ENCODE peak calls at places on chromosome 14, in six cellular contexts. C, U, W, S, M and P are unnamed samples.
A peak's percentile ranks its signal among the peaks of the same experiment; 100 is the strongest.

GRCh38 chr14:74551903-74552371 is 58.4 kb downstream of the ISCA2 start:
- DNase-seq in C (no peak), U (no peak), W (no peak), S (no peak), M (no peak), P (no peak)

GRCh38 chr14:65620195-65620594 is 207.7 kb downstream of the FUT8 start:
- DNase-seq in C (no peak), U (no peak), W (no peak), S (no peak), M (no peak), P (no peak)

GRCh38 chr14:77067632-77068514 is 30.2 kb upstream of the CIPC start:
- DNase-seq in C (peak; percentile 42), U (peak; percentile 62), W (no peak), S (peak; percentile 84), M (peak; percentile 47), P (peak; percentile 86)

GRCh38 chr14:23054000-23054811 is 3.1 kb downstream of the CDH24 start:
- DNase-seq in C (no peak), U (no peak), W (no peak), S (peak; percentile 65), M (peak; percentile 48), P (no peak)

GRCh38 chr14:49405291-49405690 is 180.9 kb downstream of the RPS29 start:
- DNase-seq in C (no peak), U (no peak), W (no peak), S (no peak), M (no peak), P (no peak)

GRCh38 chr14:71799831-71800230 is 132.4 kb upstream of the RGS6 start:
- DNase-seq in C (no peak), U (no peak), W (no peak), S (no peak), M (no peak), P (no peak)

GRCh38 chr14:100295376-100296105 is 10.7 kb downstream of the SLC25A29 start:
- DNase-seq in C (no peak), U (no peak), W (no peak), S (no peak), M (no peak), P (no peak)

GRCh38 chr14:52220924-52221802 is 46.3 kb upstream of the PTGDR start:
- DNase-seq in C (no peak), U (no peak), W (no peak), S (no peak), M (no peak), P (no peak)

GRCh38 chr14:92969470-92970232 is 46.7 kb downstream of the CHGA start:
- DNase-seq in C (no peak), U (no peak), W (no peak), S (no peak), M (no peak), P (peak; percentile 37)

GRCh38 chr14:38770245-38770644 is 332.8 kb downstream of the SEC23A start:
- DNase-seq in C (no peak), U (no peak), W (no peak), S (no peak), M (no peak), P (no peak)

GRCh38 chr14:57865450-57866198 is at the start of gene SLC35F4:
- DNase-seq in C (no peak), U (peak; percentile 64), W (no peak), S (peak; percentile 22), M (peak; percentile 17), P (no peak)

GRCh38 chr14:90274808-90275454 is 18.6 kb downstream of the PSMC1 start:
- DNase-seq in C (no peak), U (no peak), W (no peak), S (no peak), M (no peak), P (no peak)

GRCh38 chr14:76352639-76353281 is 23.2 kb upstream of the ESRRB start:
- DNase-seq in C (no peak), U (peak; percentile 36), W (peak; percentile 43), S (peak; percentile 90), M (peak; percentile 10), P (no peak)

DNA sequence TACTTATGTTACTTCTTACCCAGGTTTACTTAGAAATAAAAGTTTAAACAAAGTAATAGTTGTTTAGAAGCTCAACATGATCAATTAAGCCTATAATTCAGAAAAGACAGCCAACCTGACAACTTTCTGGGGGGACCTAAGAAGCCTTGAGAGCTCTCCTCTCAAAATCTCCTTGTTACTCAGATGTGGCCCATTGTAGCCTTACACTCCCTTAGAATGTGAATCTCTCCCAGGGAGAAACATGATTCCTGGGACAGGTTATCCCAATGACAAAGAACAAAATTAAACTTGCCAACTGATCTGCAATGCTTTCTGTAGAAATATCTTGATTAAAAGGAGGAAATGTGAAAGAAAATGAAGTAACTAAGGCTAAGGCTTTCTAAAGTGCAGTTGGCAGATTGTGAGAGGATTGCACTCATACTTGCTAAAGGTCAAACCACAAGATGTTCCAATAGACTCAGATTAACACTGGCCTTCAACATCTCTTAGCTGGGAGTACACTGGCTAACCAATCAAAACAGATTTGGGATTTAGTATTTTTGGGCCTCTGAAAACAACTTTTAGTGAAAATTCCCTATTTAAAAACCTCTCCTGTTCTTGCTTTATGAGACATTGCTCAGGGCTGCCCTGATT is 72.3 kb upstream of the TMX1 start:
- DNase-seq in C (no peak), U (no peak), W (no peak), S (no peak), M (no peak), P (no peak)
- TF ChIP-seq JUND in C (no peak), U (no peak), W (no peak), S (no peak), M (no peak), P (no peak)

DNA sequence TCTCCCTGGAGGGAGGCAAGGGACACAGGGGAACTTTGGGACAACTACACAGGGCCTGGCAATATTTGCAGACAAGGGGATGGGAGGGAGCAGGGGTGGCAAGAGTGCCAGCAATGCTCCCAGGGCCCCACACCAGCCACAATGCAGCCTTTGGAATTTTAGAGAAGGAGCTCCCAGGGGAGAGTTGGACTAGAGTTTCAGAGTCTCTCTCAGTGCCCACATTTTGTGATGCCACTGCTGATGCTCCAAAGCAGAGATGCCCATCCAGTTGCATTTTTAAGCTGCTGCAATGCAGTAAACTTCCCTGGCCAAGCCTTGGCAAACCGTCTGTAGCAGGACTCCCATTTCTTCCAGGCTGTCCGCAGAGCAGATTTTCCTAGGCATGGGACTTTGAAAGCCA is 98.9 kb downstream of the ZFP36L1 start:
- DNase-seq in C (no peak), U (no peak), W (no peak), S (no peak), M (no peak), P (no peak)
- TF ChIP-seq JUND in C (no peak), U (no peak), W (no peak), S (no peak), M (no peak), P (no peak)

DNA sequence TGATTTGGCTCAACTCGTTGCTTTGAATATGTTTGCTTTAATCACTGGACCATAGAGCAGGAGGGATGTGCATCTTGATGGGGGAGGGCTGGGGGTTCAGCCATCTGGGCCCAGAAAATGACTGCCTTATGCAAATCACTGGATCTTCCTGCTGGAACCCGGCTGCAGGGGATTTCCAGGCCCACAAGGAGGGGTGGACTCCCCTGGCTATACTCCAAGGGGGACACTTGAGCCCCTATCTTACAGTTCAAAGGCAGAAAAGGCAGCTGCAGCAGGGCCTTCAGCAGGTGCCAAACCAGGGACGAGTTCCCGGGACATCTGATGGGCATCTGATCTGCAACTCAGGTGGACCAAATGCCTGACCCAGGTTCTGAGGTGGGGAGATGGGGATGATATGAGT is 122.5 kb downstream of the DICER1 start:
- DNase-seq in C (no peak), U (no peak), W (no peak), S (no peak), M (no peak), P (no peak)
- TF ChIP-seq JUND in C (no peak), U (no peak), W (no peak), S (no peak), M (no peak), P (no peak)

GRCh38 chr14:103031956-103032355 is 25.4 kb downstream of the CDC42BPB start:
- DNase-seq in C (no peak), U (no peak), W (no peak), S (peak; percentile 64), M (no peak), P (no peak)
- TF ChIP-seq JUND in C (no peak), U (no peak), W (no peak), S (no peak), M (no peak), P (no peak)

GRCh38 chr14:89137514-89138163 is 279.4 kb downstream of the FOXN3 start:
- DNase-seq in C (peak; percentile 70), U (no peak), W (peak; percentile 45), S (peak; percentile 29), M (no peak), P (peak; percentile 60)
- TF ChIP-seq JUND in C (peak; percentile 83), U (no peak), W (no peak), S (peak; percentile 93), M (peak; percentile 59), P (no peak)

DNA sequence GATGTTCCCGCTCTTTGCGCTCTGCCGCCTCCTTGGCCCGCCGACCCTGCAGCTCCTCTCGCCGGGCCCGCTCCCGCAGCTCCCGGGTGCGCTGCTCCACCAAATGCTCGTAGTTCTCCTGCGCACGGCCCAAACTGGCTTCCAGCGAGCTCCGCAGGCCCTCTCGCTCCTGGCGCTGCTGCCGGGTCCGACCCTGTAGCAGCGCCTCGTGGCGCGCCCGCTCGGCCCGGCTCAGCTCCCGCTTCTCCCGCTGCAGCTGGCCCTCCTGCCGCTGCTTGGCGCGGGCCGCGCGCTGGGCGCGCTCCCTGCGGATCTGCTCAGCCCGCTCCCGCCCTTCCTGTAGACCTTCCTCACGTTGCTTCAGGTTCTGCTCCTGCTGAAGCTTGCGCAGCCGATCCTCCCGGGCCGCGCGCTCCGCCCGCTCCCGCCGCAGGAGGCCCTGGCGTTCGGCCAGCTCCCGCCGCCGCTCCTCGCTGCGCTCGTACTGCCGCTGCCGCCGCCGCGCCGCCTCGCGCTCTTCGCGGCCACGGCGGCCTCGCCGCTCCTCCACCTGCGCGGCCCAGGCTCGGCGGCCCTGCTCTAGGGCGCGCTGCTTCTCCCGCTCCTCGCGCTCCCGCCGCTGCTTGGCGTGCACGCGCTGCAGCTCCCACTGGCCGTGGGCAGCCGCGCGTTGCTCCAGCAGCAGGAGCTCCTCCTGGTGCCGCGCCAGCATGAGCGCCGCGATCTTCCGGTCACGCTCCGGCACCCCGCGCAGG is 2.6 kb downstream of the CCDC177 start:
- DNase-seq in C (no peak), U (no peak), W (peak; percentile 17), S (peak; percentile 84), M (peak; percentile 38), P (no peak)
- TF ChIP-seq JUND in C (no peak), U (no peak), W (no peak), S (no peak), M (no peak), P (no peak)